ENCODE peak calls at places on chromosomes 13 and 19, in ten cellular contexts. G, F, W, P, J, E, S, K, C and U are unnamed samples.

GRCh38 chr13:48493076-48493765 is 39.7 kb downstream of the RCBTB2 start:
- DNase-seq in S (peak), K (no peak), C (no peak), E (no peak), W (no peak), P (no peak), G (no peak), J (no peak), F (no peak), U (no peak)

GRCh38 chr13:42412812-42413795 is 141.2 kb downstream of the AKAP11 start:
- DNase-seq in G (no peak), P (no peak), W (no peak), E (no peak), F (no peak), K (no peak), S (no peak), C (no peak), J (no peak), U (no peak)

GRCh38 chr19:796692-797527 is at the start of gene PTBP1:
- DNase-seq in G (peak), K (peak), P (peak), C (peak), E (peak), S (peak), J (peak), W (peak), F (peak), U (peak)

GRCh38 chr13:98343461-98343860 is 166.4 kb upstream of the RNF113B start:
- DNase-seq in S (no peak), G (no peak), C (no peak), W (no peak), P (no peak), J (no peak), F (no peak), K (no peak), E (no peak), U (no peak)

GRCh38 chr13:94120878-94121277 is 358.6 kb downstream of the DCT start:
- DNase-seq in C (no peak), J (no peak), E (no peak), G (no peak), F (no peak), K (no peak), S (no peak), P (no peak), W (no peak), U (no peak)

GRCh38 chr19:39524495-39524894 is 8.2 kb downstream of the EID2B start:
- DNase-seq in E (peak), C (no peak), K (no peak), S (no peak), G (no peak), P (no peak), F (no peak), W (no peak), J (no peak), U (no peak)

GRCh38 chr19:10402441-10403038 is 802 bp downstream of the CDC37 start:
- DNase-seq in C (no peak), G (no peak), J (no peak), W (no peak), F (no peak), E (peak), P (no peak), S (peak), K (no peak), U (no peak)

GRCh38 chr19:7441468-7442146 is 47.2 kb downstream of the PEX11G start:
- DNase-seq in K (no peak), F (no peak), P (no peak), G (no peak), J (no peak), W (no peak), S (no peak), C (no peak), E (no peak), U (no peak)

GRCh38 chr19:1908364-1908678 is 3.1 kb downstream of the ADAT3 start:
- DNase-seq in W (no peak), C (no peak), G (no peak), K (no peak), S (no peak), J (no peak), P (no peak), F (no peak), E (no peak), U (no peak)

GRCh38 chr19:40312533-40312932 is 27.4 kb upstream of the AKT2 start:
- DNase-seq in F (no peak), S (no peak), W (no peak), K (no peak), P (no peak), J (no peak), G (no peak), E (no peak), C (no peak), U (no peak)

GRCh38 chr19:1136201-1136600 is 32.4 kb downstream of the GPX4 start:
- DNase-seq in W (no peak), C (no peak), J (no peak), K (no peak), S (no peak), G (no peak), P (peak), E (no peak), F (no peak), U (no peak)

GRCh38 chr19:28700176-28700575 is 512.8 kb downstream of the UQCRFS1 start:
- DNase-seq in F (no peak), J (no peak), W (no peak), G (no peak), C (no peak), K (no peak), E (no peak), S (no peak), P (no peak), U (no peak)

GRCh38 chr13:31638577-31638976 is 100.7 kb upstream of the RXFP2 start:
- DNase-seq in E (no peak), C (no peak), W (no peak), J (no peak), F (no peak), G (no peak), P (no peak), K (no peak), S (peak), U (no peak)

GRCh38 chr19:3061214-3062161 is 807 bp downstream of the TLE5 start:
- DNase-seq in J (peak), E (no peak), F (no peak), S (no peak), G (peak), W (no peak), C (no peak), K (no peak), P (no peak), U (peak)

GRCh38 chr13:33610471-33611015 is 207.4 kb upstream of the RFC3 start:
- DNase-seq in P (no peak), G (no peak), J (no peak), K (no peak), F (peak), E (peak), W (no peak), C (no peak), S (no peak), U (no peak)

GRCh38 chr13:35309711-35310110 is 166.8 kb downstream of the MAB21L1 start:
- DNase-seq in J (no peak), W (no peak), G (no peak), C (no peak), S (no peak), P (no peak), E (no peak), F (no peak), K (no peak), U (no peak)

GRCh38 chr13:114025432-114026127 is 51.7 kb upstream of the C13orf46 start:
- DNase-seq in C (no peak), J (peak), S (no peak), G (peak), E (no peak), P (no peak), K (no peak), F (no peak), W (no peak), U (no peak)

GRCh38 chr13:61880576-61881283 is 465.1 kb upstream of the PCDH20 start:
- DNase-seq in E (peak), P (no peak), G (no peak), K (peak), J (no peak), C (no peak), S (peak), W (no peak), F (peak), U (peak)

DNA sequence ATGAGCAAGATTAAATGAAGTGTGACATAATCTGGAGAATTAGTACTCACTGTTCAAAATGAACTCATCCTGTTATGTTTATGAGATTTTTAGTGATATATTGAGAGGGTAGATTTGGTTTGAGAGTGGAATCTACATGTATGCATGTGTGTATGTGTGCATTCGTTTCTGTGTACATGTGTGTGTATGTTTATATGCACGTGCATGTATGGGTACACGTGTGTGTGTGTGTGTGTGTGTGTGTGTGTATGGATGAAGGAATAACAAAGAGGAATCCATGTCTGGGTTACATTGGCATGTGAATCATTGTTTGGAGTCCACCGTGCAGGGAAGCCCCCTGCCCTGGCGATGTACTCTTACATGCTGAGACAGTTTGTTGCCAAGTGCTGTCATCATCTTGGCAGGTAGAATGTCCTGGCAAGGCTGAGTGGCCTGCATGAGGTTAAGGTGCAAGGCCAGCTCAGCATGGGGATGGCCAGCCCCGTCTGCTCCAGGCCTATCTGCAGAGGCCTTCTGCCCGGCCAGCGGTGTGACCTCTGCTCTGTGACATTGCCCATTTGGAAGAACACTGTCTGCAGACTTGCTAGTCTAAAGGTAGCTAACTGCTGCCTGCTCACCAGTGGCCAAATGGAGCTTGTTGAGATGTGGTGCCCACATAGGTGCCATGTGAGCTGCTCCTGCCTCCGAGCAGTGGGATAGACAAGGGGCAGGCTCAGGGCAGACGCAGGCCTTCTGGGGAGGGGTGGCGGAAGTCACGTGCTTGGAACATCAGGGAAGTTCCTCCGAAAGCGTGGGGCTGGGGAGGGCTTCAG is 222.3 kb downstream of the TEX29 start:
- DNase-seq in S (no peak), F (no peak), K (no peak), P (no peak), C (no peak), E (no peak), J (no peak), G (no peak), W (no peak), U (no peak)
- TF ChIP-seq POLR2A in S (no peak), F (no peak), K (no peak), P (no peak), C (no peak), E (no peak), J (no peak), G (no peak), W (no peak), U (no peak)

DNA sequence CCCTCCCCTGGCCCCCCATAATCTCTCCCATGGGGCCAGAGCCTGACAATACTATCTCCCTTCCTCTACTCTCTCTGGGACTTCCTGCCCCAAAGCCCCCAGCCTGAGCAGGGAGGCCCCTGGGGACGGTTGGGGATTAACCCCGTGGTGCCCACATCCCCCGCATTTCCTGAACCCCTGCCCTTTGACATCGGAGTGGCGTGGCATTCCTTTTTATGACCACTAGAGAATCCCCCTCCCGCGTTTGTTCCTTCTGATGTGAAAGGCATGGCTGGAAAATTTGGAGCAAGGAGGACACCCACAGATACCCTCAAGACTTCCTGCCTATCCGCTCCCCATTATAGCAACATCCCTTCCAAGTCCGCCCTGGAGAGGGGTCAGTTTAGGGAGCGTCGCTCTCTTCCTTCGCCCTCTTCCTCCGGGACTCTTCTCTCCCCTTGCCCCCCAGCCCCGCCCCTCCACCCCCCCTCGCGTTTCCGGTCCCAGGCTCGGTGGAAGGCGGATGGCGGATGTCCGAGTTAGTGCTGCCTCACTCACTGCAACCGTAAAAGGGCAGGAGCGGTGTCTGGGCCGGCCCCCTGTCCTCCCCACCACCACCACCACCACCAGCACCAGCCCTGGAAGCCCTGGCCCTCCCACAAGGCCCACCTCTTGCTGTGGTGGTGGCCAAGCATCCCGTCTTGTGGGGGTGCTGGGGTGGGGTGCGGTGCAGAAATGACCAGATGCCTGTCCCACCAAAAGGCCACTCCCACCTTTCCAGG is 1.8 kb downstream of the VASP start:
- DNase-seq in P (peak), K (no peak), W (peak), S (peak), C (peak), G (peak), F (peak), E (peak), J (peak), U (peak)
- TF ChIP-seq POLR2A in P (no peak), K (no peak), W (peak), S (peak), C (no peak), G (no peak), F (peak), E (peak), J (peak), U (peak)

DNA sequence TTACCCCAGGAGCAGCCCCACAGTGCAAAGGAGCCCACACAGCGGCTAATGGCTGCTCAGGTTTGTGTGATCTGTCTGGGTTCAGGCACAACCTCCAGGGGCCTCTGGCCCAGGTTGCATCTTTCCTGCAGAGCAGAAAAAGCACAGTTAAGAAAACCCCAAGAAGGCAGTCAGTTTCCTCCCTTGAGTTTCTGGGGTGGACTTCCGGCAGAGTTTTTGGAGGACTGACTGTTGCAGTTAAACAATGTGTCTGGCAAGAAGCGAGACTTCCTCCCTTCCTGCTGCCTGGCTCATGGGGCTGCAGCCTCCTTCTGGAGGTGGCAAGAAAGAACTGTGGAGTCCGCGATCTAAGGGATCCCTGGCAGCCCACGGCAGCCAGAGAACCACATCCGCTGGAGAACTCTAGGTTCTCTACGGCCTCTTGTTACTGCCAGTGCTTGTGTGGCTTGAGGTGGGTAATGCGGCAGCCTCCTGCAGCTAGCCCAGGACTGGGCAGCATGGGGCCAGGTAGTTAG is 114.4 kb downstream of the ZDHHC20 start:
- DNase-seq in K (no peak), C (no peak), G (no peak), F (no peak), J (no peak), S (no peak), E (no peak), W (no peak), P (no peak), U (no peak)
- TF ChIP-seq POLR2A in K (no peak), C (no peak), G (no peak), F (no peak), J (no peak), S (no peak), E (no peak), W (no peak), P (no peak), U (no peak)

DNA sequence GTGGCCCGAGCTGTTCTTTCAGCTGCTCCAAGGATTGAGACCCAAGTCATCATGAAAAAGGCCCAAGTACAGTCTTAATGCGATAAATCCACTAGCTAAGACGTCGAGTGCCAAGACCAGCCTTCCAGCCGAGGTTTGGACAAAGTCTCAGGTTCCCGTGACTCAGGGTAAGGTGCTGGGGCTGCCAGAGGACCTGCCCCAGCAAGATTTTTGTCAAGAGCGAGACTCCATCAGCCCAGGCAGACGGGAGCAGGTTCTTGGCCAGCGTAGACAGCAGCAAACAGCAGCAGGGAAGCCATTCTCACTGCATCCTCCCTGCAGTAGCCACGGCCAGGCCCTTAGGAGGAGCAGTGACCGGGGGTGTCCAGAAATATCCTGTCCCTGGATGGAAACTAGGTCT is 3.4 kb downstream of the FEM1A start:
- DNase-seq in P (no peak), W (no peak), G (no peak), C (no peak), S (no peak), K (no peak), E (no peak), F (no peak), J (no peak), U (no peak)
- TF ChIP-seq POLR2A in P (no peak), W (no peak), G (no peak), C (no peak), S (no peak), K (no peak), E (no peak), F (no peak), J (no peak), U (no peak)

DNA sequence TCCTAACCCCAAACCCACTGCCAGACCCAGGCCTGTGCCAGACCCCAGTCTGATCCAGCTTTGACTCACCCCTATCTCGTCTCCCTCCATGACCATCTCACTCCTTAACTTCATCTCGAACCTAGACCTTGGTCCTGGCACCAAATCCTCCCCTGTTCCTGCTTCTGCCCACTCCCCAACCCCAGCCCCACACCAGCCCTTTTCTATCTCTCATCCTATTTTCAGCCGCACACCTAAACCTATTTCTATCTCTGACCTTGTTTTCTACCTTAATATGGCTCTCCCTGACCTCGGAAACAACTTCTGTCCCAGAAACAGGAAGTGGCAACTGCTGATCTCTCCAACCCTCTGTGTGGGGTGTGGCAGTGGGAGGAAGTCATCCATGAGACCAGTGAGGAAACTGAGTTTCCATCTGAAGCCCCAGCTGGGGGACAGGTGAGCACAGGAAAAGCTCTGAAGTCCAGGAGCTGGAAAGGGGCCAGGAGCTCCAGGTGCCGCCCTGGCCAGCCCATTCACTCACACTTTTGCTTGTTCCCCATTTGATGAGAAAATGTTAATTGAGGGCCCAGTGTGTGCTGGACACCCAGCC is 13.7 kb downstream of the PTH2 start:
- DNase-seq in W (no peak), G (no peak), J (no peak), P (no peak), E (no peak), K (no peak), C (no peak), S (no peak), F (no peak), U (no peak)
- TF ChIP-seq POLR2A in W (no peak), G (no peak), J (no peak), P (no peak), E (no peak), K (no peak), C (no peak), S (no peak), F (no peak), U (no peak)

GRCh38 chr13:111382877-111383276 is 62.4 kb downstream of the TEX29 start:
- DNase-seq in E (no peak), K (no peak), F (no peak), G (no peak), P (no peak), J (no peak), C (no peak), S (no peak), W (no peak), U (no peak)
- TF ChIP-seq POLR2A in E (no peak), K (no peak), F (no peak), G (no peak), P (no peak), J (no peak), C (no peak), S (no peak), W (no peak), U (no peak)

GRCh38 chr19:12890787-12891552 is at the start of gene GCDH:
- DNase-seq in J (peak), E (peak), C (peak), S (peak), F (peak), W (peak), P (peak), K (peak), G (peak), U (peak)
- TF ChIP-seq POLR2A in J (peak), E (peak), C (no peak), S (no peak), F (peak), W (peak), P (peak), K (no peak), G (peak), U (peak)